ENCODE peak calls at places on chromosome 3, in ten cellular contexts. N is stomach, Z is A549, H is Calu3, U is ELR, J is GM13976, F is ovary, P is ascending aorta, V is iPS-NIHi11, T is substantia nigra. C is an unnamed sample.

GRCh38 chr3:64318001-64318400 is 92.7 kb upstream of the PRICKLE2 start:
- DNase-seq in V (no peak), N (no peak), H (no peak), Z (no peak), J (no peak), P (no peak), T (no peak), U (no peak), F (no peak), C (no peak)

GRCh38 chr3:36695769-36696137 is 68.6 kb downstream of the DCLK3 start:
- DNase-seq in T (no peak), Z (no peak), N (no peak), U (peak), V (no peak), J (no peak), H (no peak), P (no peak), F (no peak), C (no peak)

GRCh38 chr3:171351676-171352075 is 108.5 kb downstream of the TNIK start:
- DNase-seq in U (peak), Z (no peak), H (no peak), T (no peak), V (no peak), N (no peak), P (no peak), F (no peak), J (no peak), C (no peak)

GRCh38 chr3:12831582-12831866 is 9.8 kb downstream of the RPL32 start:
- DNase-seq in F (no peak), U (no peak), J (no peak), V (no peak), H (no peak), P (no peak), T (no peak), Z (no peak), N (no peak), C (no peak)

GRCh38 chr3:169297214-169297613 is 366.3 kb downstream of the MECOM start:
- DNase-seq in T (no peak), F (no peak), Z (no peak), J (no peak), V (no peak), P (no peak), U (no peak), H (no peak), N (no peak), C (peak)

GRCh38 chr3:100561459-100562158 is 47.8 kb upstream of the ADGRG7 start:
- DNase-seq in Z (no peak), U (peak), J (no peak), H (no peak), T (no peak), N (no peak), F (no peak), V (peak), P (no peak), C (no peak)

GRCh38 chr3:3109407-3110298 is 521 bp downstream of the IL5RA start:
- DNase-seq in H (no peak), N (no peak), P (no peak), J (no peak), U (no peak), V (no peak), Z (no peak), F (no peak), T (no peak), C (no peak)

GRCh38 chr3:196688349-196688748 is 23.7 kb downstream of the CEP19 start:
- DNase-seq in P (peak), J (no peak), H (no peak), V (no peak), N (no peak), F (no peak), T (no peak), Z (no peak), U (peak), C (no peak)

GRCh38 chr3:83928391-83928790 is 1030.4 kb upstream of the CADM2 start:
- DNase-seq in H (no peak), Z (no peak), P (no peak), T (no peak), N (no peak), V (peak), J (no peak), F (no peak), U (peak), C (peak)

GRCh38 chr3:161016417-161017313 is 88.5 kb downstream of the B3GALNT1 start:
- DNase-seq in H (no peak), T (no peak), J (no peak), P (no peak), N (no peak), V (no peak), Z (no peak), F (no peak), U (no peak), C (no peak)

GRCh38 chr3:45170071-45170470 is 23.9 kb upstream of the CDCP1 start:
- DNase-seq in P (no peak), J (no peak), F (no peak), U (no peak), T (no peak), Z (no peak), V (no peak), N (no peak), H (no peak), C (no peak)

GRCh38 chr3:192128922-192129321 is 598.4 kb downstream of the FGF12 start:
- DNase-seq in U (no peak), V (no peak), T (no peak), J (peak), N (no peak), P (no peak), Z (no peak), H (no peak), F (no peak), C (no peak)

GRCh38 chr3:122975924-122976293 is 51.7 kb downstream of the SEMA5B start:
- DNase-seq in P (no peak), H (no peak), Z (no peak), T (no peak), J (no peak), F (no peak), N (no peak), V (no peak), U (no peak), C (no peak)

C was measured in HT-29.